ENCODE peak calls at places on chromosomes 7 and 10, in seven cellular contexts. One of them, this sample, is unnamed.

GRCh38 chr7:141239661-141240060 is 165.8 kb downstream of the TMEM178B start:
- DNase-seq in mammary epithelial cell: no peak
- DNase-seq in PC-9: no peak
- DNase-seq in AG04450: no peak
- DNase-seq in thoracic aorta: no peak
- DNase-seq in RWPE1: no peak
- DNase-seq in psoas muscle: no peak
- DNase-seq in this sample: no peak

GRCh38 chr10:98312816-98313215 is 44.8 kb upstream of the LOXL4 start:
- DNase-seq in mammary epithelial cell: no peak
- DNase-seq in PC-9: no peak
- DNase-seq in AG04450: no peak
- DNase-seq in thoracic aorta: no peak
- DNase-seq in RWPE1: no peak
- DNase-seq in psoas muscle: no peak
- DNase-seq in this sample: no peak

GRCh38 chr7:138089080-138089901 is 13.0 kb downstream of the AKR1D1 start:
- DNase-seq in mammary epithelial cell: peak; percentile 48
- DNase-seq in PC-9: no peak
- DNase-seq in AG04450: no peak
- DNase-seq in thoracic aorta: no peak
- DNase-seq in RWPE1: peak; percentile 45
- DNase-seq in psoas muscle: no peak
- DNase-seq in this sample: peak; percentile 54

GRCh38 chr7:4136036-4136435 is 546.1 kb upstream of the FOXK1 start:
- DNase-seq in mammary epithelial cell: no peak
- DNase-seq in PC-9: no peak
- DNase-seq in AG04450: no peak
- DNase-seq in thoracic aorta: no peak
- DNase-seq in RWPE1: no peak
- DNase-seq in psoas muscle: no peak
- DNase-seq in this sample: no peak

GRCh38 chr7:65379318-65379717 is 5.7 kb downstream of the ZNF92 start:
- DNase-seq in mammary epithelial cell: peak; percentile 36
- DNase-seq in PC-9: no peak
- DNase-seq in AG04450: no peak
- DNase-seq in thoracic aorta: no peak
- DNase-seq in RWPE1: no peak
- DNase-seq in psoas muscle: no peak
- DNase-seq in this sample: no peak

GRCh38 chr7:126776506-126776905 is 476.2 kb downstream of the GRM8 start:
- DNase-seq in mammary epithelial cell: no peak
- DNase-seq in PC-9: no peak
- DNase-seq in AG04450: no peak
- DNase-seq in thoracic aorta: no peak
- DNase-seq in RWPE1: no peak
- DNase-seq in psoas muscle: no peak
- DNase-seq in this sample: no peak

GRCh38 chr10:71285180-71285545 is 33.9 kb upstream of the SLC29A3 start:
- DNase-seq in mammary epithelial cell: peak; percentile 9
- DNase-seq in PC-9: peak; percentile 55
- DNase-seq in AG04450: no peak
- DNase-seq in thoracic aorta: no peak
- DNase-seq in RWPE1: peak; percentile 66
- DNase-seq in psoas muscle: peak; percentile 48
- DNase-seq in this sample: peak; percentile 17

GRCh38 chr7:133575726-133576125 is 322.8 kb downstream of the EXOC4 start:
- DNase-seq in mammary epithelial cell: no peak
- DNase-seq in PC-9: no peak
- DNase-seq in AG04450: no peak
- DNase-seq in thoracic aorta: no peak
- DNase-seq in RWPE1: no peak
- DNase-seq in psoas muscle: no peak
- DNase-seq in this sample: no peak

GRCh38 chr10:96756111-96756903 is 36.0 kb upstream of the PIK3AP1 start:
- DNase-seq in mammary epithelial cell: no peak
- DNase-seq in PC-9: no peak
- DNase-seq in AG04450: no peak
- DNase-seq in thoracic aorta: no peak
- DNase-seq in RWPE1: no peak
- DNase-seq in psoas muscle: no peak
- DNase-seq in this sample: no peak

GRCh38 chr7:590731-591551 is 71.3 kb upstream of the PDGFA start:
- DNase-seq in mammary epithelial cell: peak; percentile 16
- DNase-seq in PC-9: no peak
- DNase-seq in AG04450: no peak
- DNase-seq in thoracic aorta: no peak
- DNase-seq in RWPE1: no peak
- DNase-seq in psoas muscle: no peak
- DNase-seq in this sample: no peak

GRCh38 chr7:154946166-154946565 is 56.8 kb downstream of the PAXIP1 start:
- DNase-seq in mammary epithelial cell: no peak
- DNase-seq in PC-9: no peak
- DNase-seq in AG04450: no peak
- DNase-seq in thoracic aorta: no peak
- DNase-seq in RWPE1: no peak
- DNase-seq in psoas muscle: no peak
- DNase-seq in this sample: no peak

GRCh38 chr10:12130237-12130872 is 878 bp downstream of the SEC61A2 start:
- DNase-seq in mammary epithelial cell: peak; percentile 54
- DNase-seq in PC-9: peak; percentile 41
- DNase-seq in AG04450: peak; percentile 33
- DNase-seq in thoracic aorta: no peak
- DNase-seq in RWPE1: peak; percentile 59
- DNase-seq in psoas muscle: no peak
- DNase-seq in this sample: no peak

GRCh38 chr7:2812119-2812487 is 32.0 kb downstream of the GNA12 start:
- DNase-seq in mammary epithelial cell: no peak
- DNase-seq in PC-9: no peak
- DNase-seq in AG04450: no peak
- DNase-seq in thoracic aorta: no peak
- DNase-seq in RWPE1: no peak
- DNase-seq in psoas muscle: no peak
- DNase-seq in this sample: no peak

GRCh38 chr7:8827329-8827728 is 393.9 kb downstream of the NXPH1 start:
- DNase-seq in mammary epithelial cell: no peak
- DNase-seq in PC-9: no peak
- DNase-seq in AG04450: no peak
- DNase-seq in thoracic aorta: no peak
- DNase-seq in RWPE1: no peak
- DNase-seq in psoas muscle: no peak
- DNase-seq in this sample: no peak

GRCh38 chr7:150986099-150986512 is 4.7 kb upstream of the NOS3 start:
- DNase-seq in mammary epithelial cell: peak; percentile 38
- DNase-seq in PC-9: peak; percentile 69
- DNase-seq in AG04450: no peak
- DNase-seq in thoracic aorta: no peak
- DNase-seq in RWPE1: peak; percentile 42
- DNase-seq in psoas muscle: peak; percentile 57
- DNase-seq in this sample: peak; percentile 57

GRCh38 chr7:115241151-115241550 is 319.3 kb downstream of the MDFIC start:
- DNase-seq in mammary epithelial cell: no peak
- DNase-seq in PC-9: no peak
- DNase-seq in AG04450: no peak
- DNase-seq in thoracic aorta: no peak
- DNase-seq in RWPE1: no peak
- DNase-seq in psoas muscle: no peak
- DNase-seq in this sample: no peak

GRCh38 chr10:6144609-6145413 is 56.0 kb downstream of the RBM17 start:
- DNase-seq in mammary epithelial cell: peak; percentile 76
- DNase-seq in PC-9: peak; percentile 82
- DNase-seq in AG04450: peak; percentile 45
- DNase-seq in thoracic aorta: peak; percentile 78
- DNase-seq in RWPE1: peak; percentile 82
- DNase-seq in psoas muscle: peak; percentile 92
- DNase-seq in this sample: peak; percentile 70

GRCh38 chr10:17113889-17114288 is 15.7 kb downstream of the CUBN start:
- DNase-seq in mammary epithelial cell: peak; percentile 42
- DNase-seq in PC-9: no peak
- DNase-seq in AG04450: peak; percentile 55
- DNase-seq in thoracic aorta: no peak
- DNase-seq in RWPE1: no peak
- DNase-seq in psoas muscle: peak; percentile 55
- DNase-seq in this sample: no peak

GRCh38 chr7:12768948-12769347 is 81.5 kb downstream of the ARL4A start:
- DNase-seq in mammary epithelial cell: no peak
- DNase-seq in PC-9: no peak
- DNase-seq in AG04450: no peak
- DNase-seq in thoracic aorta: no peak
- DNase-seq in RWPE1: no peak
- DNase-seq in psoas muscle: no peak
- DNase-seq in this sample: no peak

GRCh38 chr10:5751854-5752253 is 61.4 kb downstream of the GDI2 start:
- DNase-seq in mammary epithelial cell: no peak
- DNase-seq in PC-9: no peak
- DNase-seq in AG04450: no peak
- DNase-seq in thoracic aorta: no peak
- DNase-seq in RWPE1: no peak
- DNase-seq in psoas muscle: no peak
- DNase-seq in this sample: no peak

GRCh38 chr10:109218207-109218606 is 705.1 kb downstream of the XPNPEP1 start:
- DNase-seq in mammary epithelial cell: no peak
- DNase-seq in PC-9: no peak
- DNase-seq in AG04450: no peak
- DNase-seq in thoracic aorta: no peak
- DNase-seq in RWPE1: no peak
- DNase-seq in psoas muscle: no peak
- DNase-seq in this sample: no peak

GRCh38 chr7:40301486-40302065 is 166.8 kb downstream of the SUGCT start:
- DNase-seq in mammary epithelial cell: no peak
- DNase-seq in PC-9: no peak
- DNase-seq in AG04450: no peak
- DNase-seq in thoracic aorta: no peak
- DNase-seq in RWPE1: no peak
- DNase-seq in psoas muscle: no peak
- DNase-seq in this sample: no peak

GRCh38 chr7:148402159-148402558 is 188.4 kb upstream of the C7orf33 start:
- DNase-seq in mammary epithelial cell: peak; percentile 65
- DNase-seq in PC-9: no peak
- DNase-seq in AG04450: no peak
- DNase-seq in thoracic aorta: no peak
- DNase-seq in RWPE1: peak; percentile 25
- DNase-seq in psoas muscle: no peak
- DNase-seq in this sample: no peak
- H3K27ac ChIP-seq in mammary epithelial cell: peak overlapping the region; percentile 78
- H3K27ac ChIP-seq in PC-9: no peak overlapping the region
- H3K27ac ChIP-seq in AG04450: no peak overlapping the region
- H3K27ac ChIP-seq in thoracic aorta: no peak overlapping the region
- H3K27ac ChIP-seq in RWPE1: no peak overlapping the region
- H3K27ac ChIP-seq in psoas muscle: no peak overlapping the region
- H3K27ac ChIP-seq in this sample: no peak overlapping the region

DNA sequence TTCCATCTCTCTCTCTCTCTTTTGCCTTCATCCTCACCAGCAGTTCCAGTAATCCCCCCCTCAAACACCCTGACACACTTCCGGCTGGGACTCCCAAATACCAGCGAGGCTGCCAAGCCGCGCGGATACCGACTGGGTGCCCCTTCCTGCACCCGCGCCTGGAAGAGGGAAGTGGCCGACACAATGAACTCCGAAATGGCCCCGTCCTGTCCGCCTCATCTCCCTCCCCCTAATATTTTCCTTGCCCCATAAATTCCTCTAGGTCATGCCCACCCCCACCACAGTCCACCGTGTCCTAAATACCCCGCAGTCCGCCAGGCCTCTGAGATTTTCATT is 1.8 kb upstream of the HOXA9 start:
- DNase-seq in mammary epithelial cell: no peak
- DNase-seq in PC-9: no peak
- DNase-seq in AG04450: no peak
- DNase-seq in thoracic aorta: no peak
- DNase-seq in RWPE1: no peak
- DNase-seq in psoas muscle: no peak
- DNase-seq in this sample: no peak
- H3K27ac ChIP-seq in mammary epithelial cell: no peak overlapping the region
- H3K27ac ChIP-seq in PC-9: no peak overlapping the region
- H3K27ac ChIP-seq in AG04450: no peak overlapping the region
- H3K27ac ChIP-seq in thoracic aorta: no peak overlapping the region
- H3K27ac ChIP-seq in RWPE1: peak overlapping the region; percentile 96
- H3K27ac ChIP-seq in psoas muscle: peak overlapping the region; percentile 92
- H3K27ac ChIP-seq in this sample: no peak overlapping the region

GRCh38 chr10:52955337-52955736 is 182.8 kb upstream of the MBL2 start:
- DNase-seq in mammary epithelial cell: no peak
- DNase-seq in PC-9: no peak
- DNase-seq in AG04450: no peak
- DNase-seq in thoracic aorta: no peak
- DNase-seq in RWPE1: no peak
- DNase-seq in psoas muscle: no peak
- DNase-seq in this sample: no peak

GRCh38 chr10:52956451-52956850 is 183.9 kb upstream of the MBL2 start:
- DNase-seq in mammary epithelial cell: peak; percentile 48
- DNase-seq in PC-9: no peak
- DNase-seq in AG04450: no peak
- DNase-seq in thoracic aorta: no peak
- DNase-seq in RWPE1: peak; percentile 15
- DNase-seq in psoas muscle: no peak
- DNase-seq in this sample: no peak

GRCh38 chr10:52959810-52960209 is 187.2 kb upstream of the MBL2 start:
- DNase-seq in mammary epithelial cell: no peak
- DNase-seq in PC-9: no peak
- DNase-seq in AG04450: no peak
- DNase-seq in thoracic aorta: no peak
- DNase-seq in RWPE1: no peak
- DNase-seq in psoas muscle: no peak
- DNase-seq in this sample: no peak

GRCh38 chr10:52954407-52954806 is 181.8 kb upstream of the MBL2 start:
- DNase-seq in mammary epithelial cell: peak; percentile 75
- DNase-seq in PC-9: peak; percentile 16
- DNase-seq in AG04450: no peak
- DNase-seq in thoracic aorta: no peak
- DNase-seq in RWPE1: no peak
- DNase-seq in psoas muscle: no peak
- DNase-seq in this sample: no peak

DNA sequence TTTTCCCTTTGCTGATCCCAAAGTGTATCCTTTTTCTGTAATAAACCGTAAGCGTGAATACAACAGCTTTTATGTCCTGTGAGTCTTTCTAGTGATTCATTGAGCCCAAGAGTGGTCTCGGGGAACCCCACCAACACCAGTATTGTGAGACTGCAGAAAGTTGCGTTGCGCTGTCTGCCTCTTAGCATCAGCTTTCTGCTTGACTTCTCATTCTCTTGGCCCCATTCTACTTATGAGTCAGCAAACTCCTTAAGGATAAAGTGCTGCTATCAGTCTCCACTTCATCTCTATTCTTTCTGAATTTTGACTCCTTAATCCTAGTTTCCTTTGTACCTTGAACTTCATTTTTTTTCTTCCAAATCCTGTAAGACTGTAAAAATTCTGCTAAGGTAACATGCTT is 184.3 kb upstream of the MBL2 start:
- DNase-seq in mammary epithelial cell: no peak
- DNase-seq in PC-9: no peak
- DNase-seq in AG04450: no peak
- DNase-seq in thoracic aorta: no peak
- DNase-seq in RWPE1: no peak
- DNase-seq in psoas muscle: no peak
- DNase-seq in this sample: no peak
- H3K27ac ChIP-seq in mammary epithelial cell: no peak overlapping the region
- H3K27ac ChIP-seq in PC-9: no peak overlapping the region
- H3K27ac ChIP-seq in AG04450: no peak overlapping the region
- H3K27ac ChIP-seq in thoracic aorta: no peak overlapping the region
- H3K27ac ChIP-seq in RWPE1: no peak overlapping the region
- H3K27ac ChIP-seq in psoas muscle: no peak overlapping the region
- H3K27ac ChIP-seq in this sample: no peak overlapping the region

GRCh38 chr7:142813262-142813661 is 41.6 kb upstream of the EPHB6 start:
- DNase-seq in mammary epithelial cell: no peak
- DNase-seq in PC-9: peak; percentile 85
- DNase-seq in AG04450: no peak
- DNase-seq in thoracic aorta: no peak
- DNase-seq in RWPE1: peak; percentile 30
- DNase-seq in psoas muscle: no peak
- DNase-seq in this sample: no peak
- H3K27ac ChIP-seq in mammary epithelial cell: no peak overlapping the region
- H3K27ac ChIP-seq in PC-9: peak overlapping the region; percentile 96
- H3K27ac ChIP-seq in AG04450: no peak overlapping the region
- H3K27ac ChIP-seq in thoracic aorta: no peak overlapping the region
- H3K27ac ChIP-seq in RWPE1: no peak overlapping the region
- H3K27ac ChIP-seq in psoas muscle: no peak overlapping the region
- H3K27ac ChIP-seq in this sample: no peak overlapping the region

This sample was measured in HL-60.